ENCODE peak calls at places on chromosomes 5 and 9, in four cellular contexts. G is iPS DF 19.7, L is EH, S is ovary. Q is an unnamed sample.

GRCh38 chr9:98107926-98108325 is 11.1 kb downstream of the TRIM14 start:
- DNase-seq in S (no peak), G (no peak), L (no peak), Q (no peak)

GRCh38 chr9:24218656-24219055 is 327.0 kb downstream of the IZUMO3 start:
- DNase-seq in L (no peak), G (no peak), S (no peak), Q (no peak)

GRCh38 chr5:89988129-89988528 is 421.4 kb downstream of the CETN3 start:
- DNase-seq in S (no peak), G (no peak), L (no peak), Q (no peak)

GRCh38 chr5:112833971-112834370 is 27.1 kb upstream of the SRP19 start:
- DNase-seq in L (no peak), S (no peak), G (no peak), Q (no peak)

GRCh38 chr5:161547573-161548471 is 1.3 kb upstream of the GABRB2 start:
- DNase-seq in S (no peak), G (no peak), L (no peak), Q (peak; percentile 2)

GRCh38 chr9:131676431-131676972 is 63.4 kb downstream of the RAPGEF1 start:
- DNase-seq in G (no peak), S (no peak), L (no peak), Q (peak; percentile 28)

GRCh38 chr9:72441296-72442211 is 76.5 kb upstream of the ZFAND5 start:
- DNase-seq in S (no peak), L (peak; percentile 37), G (no peak), Q (peak; percentile 28)

GRCh38 chr9:129497064-129497836 is 123.7 kb downstream of the C9orf50 start:
- DNase-seq in L (peak; percentile 77), S (peak; percentile 77), G (no peak), Q (peak; percentile 56)

GRCh38 chr5:61467766-61468482 is 135.9 kb downstream of the ZSWIM6 start:
- DNase-seq in S (no peak), L (peak; percentile 74), G (no peak), Q (peak; percentile 55)

GRCh38 chr5:31939151-31939550 is 235.0 kb downstream of the GOLPH3 start:
- DNase-seq in S (no peak), G (no peak), L (no peak), Q (no peak)